ENCODE peak calls at places on chromosomes 5 and 9, in six cellular contexts. I, X, Z, E, F and O are unnamed samples.
A peak's percentile ranks its signal among the peaks of the same experiment; 100 is the strongest.

GRCh38 chr9:73081979-73082657 is 69.5 kb upstream of the ANXA1 start:
- DNase-seq in I (peak; percentile 76), X (no peak), Z (peak; percentile 79), E (peak; percentile 22), F (no peak), O (peak; percentile 69)

GRCh38 chr5:128674837-128675446 is 136.9 kb upstream of the FBN2 start:
- DNase-seq in I (peak; percentile 69), X (peak; percentile 14), Z (peak; percentile 68), E (peak; percentile 7), F (no peak), O (peak; percentile 66)

GRCh38 chr9:86667307-86667706 is 280.0 kb downstream of the GAS1 start:
- DNase-seq in I (peak; percentile 53), X (no peak), Z (peak; percentile 40), E (peak; percentile 43), F (no peak), O (no peak)

GRCh38 chr5:32182463-32183081 is 8.5 kb upstream of the GOLPH3 start:
- DNase-seq in I (no peak), X (no peak), Z (no peak), E (no peak), F (no peak), O (no peak)

GRCh38 chr5:59640411-59640810 is 253.1 kb downstream of the PDE4D start:
- DNase-seq in I (peak; percentile 28), X (peak; percentile 41), Z (no peak), E (peak; percentile 35), F (no peak), O (peak; percentile 35)

GRCh38 chr9:79240774-79241173 is 331.0 kb upstream of the TLE4 start:
- DNase-seq in I (no peak), X (no peak), Z (no peak), E (no peak), F (no peak), O (no peak)

GRCh38 chr5:21919417-21920022 is 933.6 kb downstream of the CDH12 start:
- DNase-seq in I (peak; percentile 63), X (no peak), Z (peak; percentile 50), E (peak; percentile 12), F (no peak), O (peak; percentile 0)

GRCh38 chr5:103780794-103781193 is 218.2 kb upstream of the NUDT12 start:
- DNase-seq in I (no peak), X (no peak), Z (no peak), E (peak; percentile 47), F (no peak), O (no peak)

GRCh38 chr9:104606202-104606601 is 775 bp upstream of the OR13C2 start:
- DNase-seq in I (peak; percentile 13), X (no peak), Z (no peak), E (no peak), F (no peak), O (no peak)

GRCh38 chr5:39580702-39581498 is 156.1 kb upstream of the DAB2 start:
- DNase-seq in I (peak; percentile 76), X (no peak), Z (peak; percentile 75), E (peak; percentile 33), F (no peak), O (peak; percentile 70)

GRCh38 chr5:9863486-9863885 is 233.3 kb upstream of the TAS2R1 start:
- DNase-seq in I (no peak), X (no peak), Z (no peak), E (no peak), F (no peak), O (no peak)

GRCh38 chr5:5270958-5271605 is 131.0 kb downstream of the ADAMTS16 start:
- DNase-seq in I (peak; percentile 68), X (peak; percentile 73), Z (peak; percentile 90), E (peak; percentile 92), F (peak; percentile 84), O (peak; percentile 88)

GRCh38 chr9:68685770-68686169 is 19.3 kb upstream of the PIP5K1B start:
- DNase-seq in I (no peak), X (no peak), Z (peak; percentile 9), E (no peak), F (no peak), O (no peak)
- TF ChIP-seq CTCF in I (peak; percentile 5), X (no peak), Z (peak; percentile 24), E (no peak), F (peak; percentile 42), O (peak; percentile 33)

GRCh38 chr5:77631166-77631582 is 7.3 kb downstream of the OTP start:
- DNase-seq in I (no peak), X (no peak), Z (no peak), E (no peak), F (no peak), O (no peak)

GRCh38 chr5:77629553-77630245 is 8.8 kb downstream of the OTP start:
- DNase-seq in I (no peak), X (no peak), Z (no peak), E (no peak), F (no peak), O (no peak)

GRCh38 chr5:77632526-77633268 is 5.8 kb downstream of the OTP start:
- DNase-seq in I (no peak), X (no peak), Z (no peak), E (no peak), F (no peak), O (no peak)

GRCh38 chr5:77628840-77629552 is 9.5 kb downstream of the OTP start:
- DNase-seq in I (no peak), X (no peak), Z (no peak), E (no peak), F (no peak), O (no peak)

GRCh38 chr5:77630246-77631165 is 8.0 kb downstream of the OTP start:
- DNase-seq in I (no peak), X (peak; percentile 38), Z (no peak), E (no peak), F (peak; percentile 73), O (no peak)
- H3K4me3 ChIP-seq in I (peak overlapping the region; percentile 18), X (peak overlapping the region; percentile 66), Z (peak overlapping the region; percentile 35), E (no peak overlapping the region), F (peak overlapping the region; percentile 46), O (peak overlapping the region; percentile 41)

DNA sequence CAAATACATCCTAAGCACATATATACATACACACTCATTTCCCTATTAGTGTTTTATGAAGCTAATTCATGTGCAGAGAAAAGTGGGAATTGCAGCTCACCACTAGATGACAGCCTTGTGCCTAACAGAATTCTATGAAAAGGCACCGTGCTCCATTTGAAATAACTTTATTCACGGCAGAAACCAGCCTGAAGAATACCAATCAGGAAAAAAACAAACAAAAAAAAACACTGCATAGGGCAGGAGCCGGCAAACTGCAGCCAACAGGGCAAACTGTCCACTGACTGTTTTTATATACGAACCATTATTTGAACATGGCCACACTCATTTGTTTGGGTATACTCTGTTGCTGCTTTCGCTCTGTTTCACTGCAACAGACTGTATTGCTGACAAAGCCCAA is 33.6 kb downstream of the ERMP1 start:
- DNase-seq in I (peak; percentile 75), X (no peak), Z (peak; percentile 74), E (peak; percentile 23), F (no peak), O (peak; percentile 66)
- TF ChIP-seq CTCF in I (peak; percentile 85), X (peak; percentile 38), Z (peak; percentile 90), E (peak; percentile 77), F (peak; percentile 66), O (peak; percentile 87)

DNA sequence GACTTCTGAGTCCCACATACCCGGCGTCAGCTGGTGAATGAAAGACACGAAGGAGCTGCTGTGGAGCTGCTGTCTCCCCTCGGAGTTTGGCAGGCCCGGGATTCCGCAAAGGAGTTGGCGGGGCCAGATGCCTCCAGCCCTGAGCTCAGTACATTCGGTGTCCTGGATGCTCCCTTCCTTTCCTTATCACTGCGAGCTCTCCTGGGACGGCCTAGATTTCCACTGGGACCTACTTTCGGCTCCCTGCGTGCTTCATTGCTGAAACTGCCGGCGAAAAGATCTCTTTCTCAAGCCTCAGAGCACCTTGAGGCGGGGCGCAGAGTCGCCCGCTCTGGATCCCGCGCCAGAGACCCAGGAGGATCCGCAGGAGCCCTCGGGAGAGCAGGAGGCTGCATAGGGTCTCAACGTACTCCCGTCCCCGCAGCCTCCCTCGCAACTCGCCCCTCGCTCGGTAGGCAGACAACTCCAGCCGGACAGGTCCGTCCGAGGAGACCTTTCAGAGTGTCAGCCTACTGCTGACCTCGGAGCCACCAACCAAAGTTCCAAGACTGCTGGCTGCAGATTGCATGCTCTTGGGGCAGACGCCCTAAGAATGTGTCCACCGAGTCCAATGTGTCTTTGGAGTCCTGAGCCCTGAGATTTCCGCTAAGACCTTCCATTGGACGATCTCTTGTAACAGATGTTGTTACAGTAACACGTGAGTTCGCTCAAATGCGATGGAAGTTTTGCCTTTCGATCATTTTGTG is 6.1 kb downstream of the ANXA2R start:
- DNase-seq in I (no peak), X (no peak), Z (peak; percentile 44), E (peak; percentile 37), F (no peak), O (peak; percentile 25)
- H3K4me3 ChIP-seq in I (peak overlapping the region; percentile 34), X (peak overlapping the region; percentile 40), Z (peak overlapping the region; percentile 1), E (peak overlapping the region; percentile 45), F (no peak overlapping the region), O (peak overlapping the region; percentile 32)

DNA sequence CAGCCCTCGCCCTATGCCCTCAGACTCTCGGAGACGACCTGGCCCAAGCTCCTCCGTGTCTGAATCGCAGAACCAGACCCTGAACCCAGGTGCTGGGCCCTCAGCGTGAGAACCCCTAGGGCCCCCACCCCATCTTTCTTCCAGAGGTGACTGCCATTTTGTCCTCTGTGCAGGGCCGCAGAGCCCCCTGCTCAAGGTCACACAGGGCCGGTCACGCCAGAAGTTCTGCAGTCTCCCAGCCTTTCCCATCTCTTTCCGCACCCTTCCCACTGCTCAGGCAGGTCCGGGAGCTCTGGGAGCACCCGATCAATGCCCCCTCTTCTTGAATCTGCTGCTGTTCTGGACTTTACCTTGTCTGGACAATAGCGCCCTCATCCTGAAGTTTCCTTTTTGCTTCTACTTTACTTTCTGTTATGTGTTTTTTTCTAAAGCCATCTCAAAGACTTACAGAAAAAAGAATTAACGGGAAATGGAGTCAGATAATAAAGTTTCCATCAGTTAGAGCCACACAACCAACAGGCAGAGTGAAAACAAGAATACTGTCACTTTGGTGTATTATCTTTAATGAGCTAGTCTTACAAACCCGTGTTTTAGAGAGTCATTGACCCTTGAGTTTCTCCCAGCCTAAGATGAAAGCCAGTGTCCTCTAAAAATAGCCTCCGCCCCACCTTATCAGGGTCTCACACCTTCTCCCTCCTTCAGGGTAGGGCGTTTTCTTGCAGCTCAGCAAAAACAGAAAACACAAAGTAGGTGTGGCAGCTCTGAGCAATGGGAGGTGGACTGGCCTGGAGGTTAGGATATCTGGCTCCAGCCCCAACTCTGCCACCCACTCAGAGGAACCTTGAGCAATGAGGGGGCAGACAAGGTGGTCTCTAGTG is 1.8 kb downstream of the TMOD1 start:
- DNase-seq in I (no peak), X (no peak), Z (no peak), E (no peak), F (no peak), O (no peak)
- TF ChIP-seq CTCF in I (no peak), X (no peak), Z (no peak), E (no peak), F (no peak), O (no peak)

GRCh38 chr9:127916665-127917581 is at the start of gene ST6GALNAC4:
- DNase-seq in I (peak; percentile 92), X (peak; percentile 95), Z (peak; percentile 96), E (peak; percentile 66), F (peak; percentile 98), O (peak; percentile 93)
- H3K4me3 ChIP-seq in I (peak within 1 kb of the TSS; percentile 71), X (peak within 1 kb of the TSS; percentile 73), Z (peak within 1 kb of the TSS; percentile 58), E (peak within 1 kb of the TSS; percentile 70), F (peak within 1 kb of the TSS; percentile 77), O (peak within 1 kb of the TSS; percentile 66)